ENCODE peak calls at places on chromosomes 6 and 20, in five cellular contexts. Q is H1, K is H9, S is mesenchymal stem cell, N is neuronal stem cell. H is an unnamed sample.

GRCh38 chr6:20242397-20242796 is 30.1 kb upstream of the MBOAT1 start:
- DNase-seq in Q (no peak), K (no peak), S (no peak), N (no peak), H (no peak)

GRCh38 chr20:433300-433975 is 25.3 kb downstream of the RBCK1 start:
- DNase-seq in Q (no peak), K (no peak), S (no peak), N (no peak), H (no peak)

GRCh38 chr20:36391955-36392354 is 85.8 kb downstream of the DLGAP4 start:
- DNase-seq in Q (no peak), K (no peak), S (no peak), N (no peak), H (peak)

GRCh38 chr6:56091159-56091869 is 156.1 kb downstream of the COL21A1 start:
- DNase-seq in Q (no peak), K (no peak), S (peak), N (no peak), H (no peak)

GRCh38 chr20:63520939-63521601 is 505 bp downstream of the PPDPF start:
- DNase-seq in Q (no peak), K (peak), S (peak), N (peak), H (peak)

GRCh38 chr6:130513770-130514169 is 148.0 kb downstream of the TMEM200A start:
- DNase-seq in Q (no peak), K (no peak), S (peak), N (no peak), H (no peak)

GRCh38 chr20:47389867-47390347 is 33.4 kb upstream of the ZMYND8 start:
- DNase-seq in Q (no peak), K (no peak), S (peak), N (no peak), H (no peak)

GRCh38 chr6:91082311-91082803 is 495.5 kb upstream of the MAP3K7 start:
- DNase-seq in Q (no peak), K (peak), S (peak), N (no peak), H (peak)

GRCh38 chr20:57724610-57725405 is 15.0 kb upstream of the PMEPA1 start:
- DNase-seq in Q (no peak), K (no peak), S (no peak), N (no peak), H (no peak)

GRCh38 chr6:25503686-25504085 is 148.3 kb upstream of the SCGN start:
- DNase-seq in Q (no peak), K (no peak), S (no peak), N (no peak), H (no peak)
- H2AK5ac ChIP-seq in Q (no peak), K (no peak), S (no peak), N (no peak), H (no peak)

DNA sequence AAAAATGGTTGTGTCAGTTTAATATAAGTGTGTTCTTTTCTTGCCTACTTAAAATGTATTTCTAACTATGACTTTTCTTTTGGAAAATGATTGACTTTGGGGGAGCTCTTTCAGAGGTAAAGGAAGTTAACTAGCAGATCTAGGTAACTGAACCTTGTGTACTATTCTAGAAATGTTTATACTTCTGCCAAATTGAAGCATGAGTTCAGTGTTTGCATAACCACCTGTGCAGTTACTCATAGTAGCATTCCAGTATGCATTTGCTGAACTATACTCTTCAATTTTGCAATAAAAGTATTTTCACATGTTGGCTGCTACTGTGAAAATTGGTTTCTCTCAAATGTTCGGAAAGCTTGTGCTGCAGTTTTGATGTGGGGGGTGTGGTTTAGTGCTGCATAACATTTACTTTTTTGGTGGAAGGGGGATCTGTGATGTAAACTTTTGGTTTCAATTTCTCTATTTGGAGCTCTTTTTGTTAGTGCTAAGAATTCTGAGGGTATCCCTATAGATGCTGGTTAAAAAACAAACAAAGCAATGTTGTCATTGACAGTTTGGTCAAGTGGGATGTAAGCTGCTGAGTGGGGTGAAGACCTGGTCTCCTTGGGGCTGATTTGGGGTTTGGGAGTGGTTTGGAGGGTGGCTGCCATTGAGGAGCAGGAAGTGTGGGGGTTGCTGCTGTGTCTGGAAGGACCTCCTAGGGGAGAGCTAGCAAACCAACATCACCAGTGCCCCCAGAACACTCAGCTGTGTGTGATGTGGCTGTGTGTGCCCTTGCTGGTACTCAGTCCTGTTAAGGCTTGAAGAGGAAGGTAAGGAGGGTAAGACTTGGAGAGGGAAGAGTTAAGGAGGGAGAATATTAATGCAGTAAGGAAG is 87.8 kb downstream of the CARMIL1 start:
- DNase-seq in Q (no peak), K (no peak), S (no peak), N (no peak), H (no peak)
- H3K4me2 ChIP-seq in Q (no peak), K (no peak), S (no peak), N (no peak), H (no peak)

DNA sequence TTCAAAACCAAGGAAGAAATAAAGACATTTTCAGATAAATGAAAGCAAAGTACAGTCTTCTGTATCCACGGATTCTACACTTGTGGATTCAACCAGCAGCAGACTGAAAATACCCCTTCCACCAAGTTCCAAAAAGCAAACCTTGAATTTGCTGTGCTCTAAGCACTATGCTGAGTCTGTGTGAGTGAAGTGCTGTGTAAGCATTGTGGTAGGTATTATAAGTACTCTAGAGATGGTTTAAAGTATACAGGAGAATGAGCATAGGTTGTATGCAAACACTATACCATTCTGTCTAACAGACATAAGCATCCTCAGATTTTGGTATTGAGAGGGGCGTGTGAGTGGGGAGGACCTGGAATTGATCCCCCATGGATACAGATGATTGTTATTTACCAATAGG is 9.6 kb downstream of the OSER1 start:
- DNase-seq in Q (no peak), K (no peak), S (no peak), N (no peak), H (no peak)
- H3K4ac ChIP-seq in Q (no peak), K (no peak), S (no peak), N (no peak), H (no peak)

GRCh38 chr20:41232971-41233926 is 84.3 kb downstream of the ZHX3 start:
- DNase-seq in Q (no peak), K (no peak), S (peak), N (no peak), H (peak)
- H2AK5ac ChIP-seq in Q (no peak), K (no peak), S (no peak), N (no peak), H (no peak)